ENCODE peak calls at places on chromosomes 4 and X, in four cellular contexts. C is DMS79 treated with DMSO at 0.1 percent for 48 hours, E is HFFc6, S is GM03348. J is an unnamed sample.

GRCh38 chrX:30876367-30876766 is 12.7 kb downstream of the TAB3 start:
- DNase-seq in C (no peak), E (no peak), S (no peak), J (no peak)

GRCh38 chr4:3515646-3516045 is 16.6 kb downstream of the LRPAP1 start:
- DNase-seq in C (no peak), E (no peak), S (no peak), J (no peak)

GRCh38 chr4:145829629-145830395 is 108.8 kb downstream of the ZNF827 start:
- DNase-seq in S (no peak), E (no peak), C (no peak), J (no peak)

GRCh38 chrX:22105231-22105630 is 73.1 kb downstream of the PHEX start:
- DNase-seq in C (no peak), E (no peak), S (peak), J (no peak)

GRCh38 chrX:22196151-22196550 is 76.6 kb upstream of the CBLL2 start:
- DNase-seq in E (peak), S (peak), C (no peak), J (no peak)

GRCh38 chr4:54227261-54228063 is 1.6 kb upstream of the PDGFRA start:
- DNase-seq in S (peak), E (peak), C (peak), J (no peak)

GRCh38 chr4:69054578-69055200 is 41.6 kb upstream of the UGT2B7 start:
- DNase-seq in C (no peak), S (peak), E (peak), J (no peak)

GRCh38 chr4:80926891-80927290 is 103.6 kb upstream of the BMP3 start:
- DNase-seq in S (no peak), C (no peak), E (no peak), J (no peak)

GRCh38 chr4:105943234-105943633 is 48.0 kb downstream of the NPNT start:
- DNase-seq in S (no peak), E (no peak), C (no peak), J (no peak)

GRCh38 chr4:84529169-84529751 is 30.2 kb upstream of the NKX6-1 start:
- DNase-seq in S (peak), C (no peak), E (peak), J (no peak)

GRCh38 chr4:85591361-85592098 is 116.6 kb downstream of the ARHGAP24 start:
- DNase-seq in S (no peak), E (peak), C (no peak), J (no peak)

GRCh38 chrX:101203782-101204351 is 15.7 kb upstream of the DRP2 start:
- DNase-seq in S (peak), C (no peak), E (peak), J (no peak)

GRCh38 chr4:35772291-35772690 is 472.0 kb downstream of the ARAP2 start:
- DNase-seq in S (no peak), C (no peak), E (no peak), J (no peak)

GRCh38 chr4:152935138-152935537 is 985 bp upstream of the FHDC1 start:
- DNase-seq in C (no peak), S (no peak), E (no peak), J (no peak)

GRCh38 chr4:169791527-169792156 is 33.9 kb upstream of the HPF1 start:
- DNase-seq in S (peak), C (peak), E (peak), J (no peak)

GRCh38 chr4:87007345-87008181 is 72.8 kb downstream of the AFF1 start:
- DNase-seq in C (peak), S (peak), E (peak), J (peak)

GRCh38 chrX:119698835-119699234 is 5.9 kb upstream of the SEPTIN6 start:
- DNase-seq in S (peak), C (peak), E (peak), J (no peak)

GRCh38 chrX:103253608-103254007 is 1.3 kb downstream of the TCEAL8 start:
- DNase-seq in C (no peak), S (peak), E (no peak), J (no peak)

GRCh38 chr4:89562715-89563114 is 255.1 kb upstream of the GPRIN3 start:
- DNase-seq in C (no peak), S (no peak), E (no peak), J (no peak)

GRCh38 chr4:8694226-8694625 is 101.7 kb downstream of the CPZ start:
- DNase-seq in E (no peak), S (no peak), C (no peak), J (no peak)

GRCh38 chr4:70504733-70505132 is 13.6 kb upstream of the AMTN start:
- DNase-seq in S (no peak), C (no peak), E (no peak), J (no peak)

GRCh38 chr4:117137143-117137542 is 51.8 kb upstream of the TRAM1L1 start:
- DNase-seq in S (peak), E (peak), C (no peak), J (no peak)

GRCh38 chrX:40064055-40064597 is 33.6 kb downstream of the BCOR start:
- DNase-seq in C (no peak), E (no peak), S (no peak), J (no peak)

GRCh38 chr4:67134616-67135015 is 410.7 kb downstream of the CENPC start:
- DNase-seq in S (no peak), E (no peak), C (no peak), J (no peak)